ENCODE peak calls at places on chromosome 7, in eight cellular contexts. U, O, P, B, L, I, A and C are unnamed samples.

GRCh38 chr7:128203710-128204214 is 37.3 kb upstream of the LEP start:
- DNase-seq in U (no peak), O (no peak), P (peak; percentile 20), B (no peak), L (no peak), I (no peak), A (no peak), C (peak; percentile 22)

GRCh38 chr7:70775570-70776156 is 356.3 kb upstream of the GALNT17 start:
- DNase-seq in U (no peak), O (no peak), P (peak; percentile 8), B (peak; percentile 24), L (no peak), I (no peak), A (no peak), C (peak; percentile 42)

GRCh38 chr7:37379546-37379945 is 69.1 kb downstream of the ELMO1 start:
- DNase-seq in U (no peak), O (no peak), P (no peak), B (no peak), L (no peak), I (no peak), A (no peak), C (no peak)

GRCh38 chr7:132861940-132862554 is 219.8 kb downstream of the CHCHD3 start:
- DNase-seq in U (no peak), O (no peak), P (peak; percentile 18), B (no peak), L (no peak), I (no peak), A (no peak), C (no peak)

GRCh38 chr7:34133983-34134782 is 228.8 kb downstream of the BMPER start:
- DNase-seq in U (peak; percentile 44), O (peak; percentile 80), P (peak; percentile 87), B (peak; percentile 36), L (peak; percentile 84), I (peak; percentile 85), A (peak; percentile 47), C (no peak)

GRCh38 chr7:44471436-44471835 is 19.0 kb downstream of the NUDCD3 start:
- DNase-seq in U (no peak), O (no peak), P (no peak), B (no peak), L (no peak), I (no peak), A (no peak), C (no peak)

GRCh38 chr7:156780724-156781455 is 112.1 kb downstream of the LMBR1 start:
- DNase-seq in U (no peak), O (no peak), P (no peak), B (no peak), L (no peak), I (no peak), A (no peak), C (no peak)

GRCh38 chr7:128200376-128200775 is 40.7 kb upstream of the LEP start:
- DNase-seq in U (no peak), O (no peak), P (no peak), B (no peak), L (no peak), I (no peak), A (no peak), C (no peak)

GRCh38 chr7:47552631-47553030 is 29.3 kb downstream of the TNS3 start:
- DNase-seq in U (peak; percentile 14), O (peak; percentile 57), P (peak; percentile 77), B (no peak), L (no peak), I (no peak), A (no peak), C (no peak)

GRCh38 chr7:134936893-134937520 is 49.3 kb upstream of the AGBL3 start:
- DNase-seq in U (peak; percentile 42), O (no peak), P (no peak), B (no peak), L (no peak), I (no peak), A (no peak), C (no peak)

GRCh38 chr7:27535795-27536194 is 126.9 kb downstream of the HIBADH start:
- DNase-seq in U (no peak), O (no peak), P (no peak), B (no peak), L (no peak), I (no peak), A (no peak), C (no peak)

GRCh38 chr7:37820708-37821468 is 27.5 kb upstream of the NME8 start:
- DNase-seq in U (no peak), O (no peak), P (no peak), B (peak; percentile 87), L (no peak), I (no peak), A (no peak), C (no peak)

GRCh38 chr7:18163091-18163490 is 135.4 kb upstream of the PRPS1L1 start:
- DNase-seq in U (no peak), O (no peak), P (peak; percentile 23), B (no peak), L (no peak), I (no peak), A (no peak), C (no peak)

GRCh38 chr7:13057462-13058200 is 370.2 kb downstream of the ARL4A start:
- DNase-seq in U (no peak), O (no peak), P (peak; percentile 56), B (peak; percentile 41), L (no peak), I (no peak), A (no peak), C (no peak)

GRCh38 chr7:72435366-72435765 is 23.2 kb upstream of the CALN1 start:
- DNase-seq in U (no peak), O (no peak), P (peak; percentile 2), B (no peak), L (no peak), I (no peak), A (no peak), C (no peak)

GRCh38 chr7:150446288-150446938 is 4.0 kb upstream of the GIMAP8 start:
- DNase-seq in U (no peak), O (no peak), P (no peak), B (no peak), L (no peak), I (no peak), A (no peak), C (no peak)
- H3K27ac ChIP-seq in U (no peak overlapping the region), O (no peak overlapping the region), P (no peak overlapping the region), B (no peak overlapping the region), L (no peak overlapping the region), I (peak overlapping the region; percentile 28), A (no peak overlapping the region), C (no peak overlapping the region)

DNA sequence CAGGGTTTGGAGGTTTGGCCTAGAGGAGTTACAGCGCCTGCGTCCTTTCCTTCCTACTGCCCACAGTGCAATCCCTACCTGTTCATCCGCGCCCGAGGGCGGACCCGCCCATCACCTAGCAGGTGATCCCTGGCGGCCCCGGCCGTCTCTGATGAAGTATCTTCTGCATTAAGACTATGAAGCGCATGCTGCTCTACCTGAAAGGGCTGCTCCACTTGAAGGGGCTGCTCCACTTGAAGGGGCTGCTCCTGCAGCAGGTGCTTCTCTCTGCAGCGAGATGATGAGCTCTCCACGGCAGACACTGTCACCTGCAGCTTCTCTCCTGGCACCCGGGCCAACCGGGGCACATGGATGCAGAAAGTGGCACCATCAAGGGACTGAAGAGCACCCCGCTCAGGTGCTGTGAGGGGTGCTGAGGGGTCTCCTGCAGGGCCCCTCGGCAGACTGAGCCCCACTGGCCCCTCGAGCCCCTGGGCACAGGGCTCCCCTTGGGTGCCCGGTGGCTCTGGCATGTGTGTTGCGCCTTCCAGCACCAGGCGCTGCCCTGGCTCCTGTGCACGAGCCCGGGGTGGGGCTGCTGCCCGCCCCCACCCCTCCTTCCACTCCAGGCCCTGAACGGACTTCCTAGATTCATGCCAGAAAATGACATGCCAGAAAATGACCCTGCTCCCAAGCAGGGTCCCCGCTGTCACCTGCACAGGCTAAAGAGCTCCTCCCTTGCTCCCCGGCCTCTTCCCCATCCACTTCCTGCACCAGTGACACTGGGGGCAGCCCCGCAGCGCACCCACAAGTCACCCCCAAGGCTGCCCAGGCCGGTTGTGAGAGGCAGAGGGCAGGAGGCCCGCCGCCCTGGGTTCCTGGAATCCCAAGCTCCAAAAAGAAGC is 29.4 kb downstream of the WDR86 start:
- DNase-seq in U (no peak), O (no peak), P (no peak), B (no peak), L (no peak), I (no peak), A (no peak), C (no peak)
- H3K27ac ChIP-seq in U (no peak overlapping the region), O (no peak overlapping the region), P (no peak overlapping the region), B (no peak overlapping the region), L (no peak overlapping the region), I (no peak overlapping the region), A (no peak overlapping the region), C (no peak overlapping the region)

GRCh38 chr7:112449902-112450806 is at the start of gene IFRD1:
- DNase-seq in U (peak; percentile 96), O (peak; percentile 98), P (peak; percentile 99), B (peak; percentile 99), L (peak; percentile 100), I (peak; percentile 99), A (peak; percentile 100), C (peak; percentile 99)

GRCh38 chr7:112446431-112446830 is 3.8 kb upstream of the IFRD1 start:
- DNase-seq in U (no peak), O (no peak), P (no peak), B (no peak), L (no peak), I (no peak), A (no peak), C (no peak)

GRCh38 chr7:112448891-112449290 is 1.4 kb upstream of the IFRD1 start:
- DNase-seq in U (peak; percentile 4), O (peak; percentile 8), P (no peak), B (no peak), L (no peak), I (no peak), A (no peak), C (no peak)

GRCh38 chr7:112449353-112449752 is 907 bp upstream of the IFRD1 start:
- DNase-seq in U (peak; percentile 15), O (peak; percentile 78), P (no peak), B (no peak), L (no peak), I (no peak), A (peak; percentile 72), C (no peak)

DNA sequence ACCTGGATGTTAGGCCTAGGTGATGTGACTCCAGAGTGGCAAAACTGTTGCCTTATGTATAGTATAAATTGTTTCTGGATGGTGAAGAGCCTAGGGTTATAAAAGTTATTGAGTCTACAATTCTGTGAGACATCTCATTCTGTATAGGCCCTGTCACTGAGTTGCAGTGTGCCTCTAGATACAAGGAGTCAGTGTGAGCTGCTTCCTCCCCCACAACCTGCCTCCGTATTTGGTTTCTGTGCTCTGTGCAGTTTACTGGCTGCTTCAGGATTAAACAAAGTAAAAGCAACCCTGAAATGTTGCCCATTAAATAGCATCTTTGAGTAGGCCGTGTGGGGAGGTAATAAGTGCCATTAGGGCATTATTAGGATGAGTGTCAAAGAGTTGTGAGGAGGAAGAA is 1.9 kb upstream of the IFRD1 start:
- DNase-seq in U (no peak), O (no peak), P (no peak), B (no peak), L (no peak), I (no peak), A (no peak), C (no peak)
- H3K27ac ChIP-seq in U (no peak overlapping the region), O (no peak overlapping the region), P (no peak overlapping the region), B (no peak overlapping the region), L (no peak overlapping the region), I (peak overlapping the region; percentile 95), A (peak overlapping the region; percentile 97), C (peak overlapping the region; percentile 100)

DNA sequence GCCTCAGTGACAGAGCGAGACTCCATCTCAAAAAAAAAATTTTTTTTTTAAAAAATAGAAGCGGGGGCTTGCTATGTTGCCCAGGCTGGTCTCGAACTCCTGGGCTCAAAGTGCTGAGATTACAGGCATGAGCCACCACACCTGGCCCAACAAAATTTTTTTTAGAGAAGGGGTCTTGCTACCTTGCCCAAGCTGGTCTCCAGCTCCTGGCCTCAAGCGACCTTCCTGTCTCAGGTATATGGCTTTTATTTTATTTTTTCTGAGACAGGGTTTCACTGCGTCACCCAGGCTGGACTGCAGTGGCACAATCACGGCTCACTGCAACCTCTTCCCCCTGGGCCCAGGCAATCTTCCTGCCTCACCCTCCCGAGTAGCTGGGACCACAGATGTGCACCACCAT is 1.6 kb upstream of the ABHD11 start:
- DNase-seq in U (no peak), O (no peak), P (no peak), B (no peak), L (no peak), I (no peak), A (no peak), C (no peak)
- H3K27ac ChIP-seq in U (no peak overlapping the region), O (peak overlapping the region; percentile 93), P (no peak overlapping the region), B (no peak overlapping the region), L (no peak overlapping the region), I (peak overlapping the region; percentile 98), A (peak overlapping the region; percentile 53), C (no peak overlapping the region)